ENCODE peak calls at places on chromosomes 6 and 20, in nine cellular contexts. N is nephron progenitor cell; I is fibroblast of the aortic adventitia; R is mesothelial cell of epicardium; A is activated T-cell treated with anti-CD3 and anti-CD28 coated beads, Interleukin-2, amount 50 U/mL, for 72 hours; S is SHP77 treated with DMSO at 0.1 percent for 48 hours; L is brain microvascular endothelial cell; D is endothelial cell of umbilical vein; K is stimulated activated naive CD8-positive, alpha-beta T cell treated with anti-CD3 and anti-CD28 coated beads, Interleukin-15, amount 100 ng/mL, for 72 hours. T is an unnamed sample.

GRCh38 chr20:11057624-11058023 is 383.8 kb upstream of the JAG1 start:
- DNase-seq in A (no peak), S (no peak), R (no peak), K (no peak), I (peak; percentile 4), N (no peak), L (no peak), D (peak; percentile 35), T (no peak)

GRCh38 chr6:167429353-167429752 is 104.5 kb downstream of the TTLL2 start:
- DNase-seq in I (no peak), K (no peak), L (no peak), R (no peak), N (no peak), S (no peak), D (no peak), A (no peak), T (no peak)

GRCh38 chr6:141258516-141258915 is 874.2 kb upstream of the GJE1 start:
- DNase-seq in S (no peak), N (no peak), K (no peak), D (no peak), I (no peak), R (no peak), A (no peak), L (no peak), T (no peak)

GRCh38 chr6:16372029-16372776 is 133.8 kb downstream of the GMPR start:
- DNase-seq in L (no peak), R (no peak), A (no peak), K (no peak), N (no peak), D (peak; percentile 65), I (no peak), S (no peak), T (no peak)

GRCh38 chr6:12899080-12899815 is 182.7 kb downstream of the PHACTR1 start:
- DNase-seq in S (no peak), I (no peak), N (no peak), R (no peak), L (no peak), K (no peak), A (no peak), D (no peak), T (no peak)

GRCh38 chr6:16332175-16332542 is 93.8 kb downstream of the GMPR start:
- DNase-seq in I (peak; percentile 87), S (peak; percentile 30), R (peak; percentile 62), N (peak; percentile 85), L (peak; percentile 66), A (peak; percentile 81), K (peak; percentile 84), D (peak; percentile 89), T (no peak)

GRCh38 chr20:44720617-44720993 is 5.4 kb downstream of the CCN5 start:
- DNase-seq in K (no peak), D (no peak), A (no peak), N (no peak), I (peak; percentile 80), L (peak; percentile 45), R (no peak), S (no peak), T (no peak)

GRCh38 chr20:63259734-63260460 is 5.6 kb upstream of the NKAIN4 start:
- DNase-seq in I (no peak), K (no peak), A (no peak), N (no peak), R (no peak), L (no peak), S (no peak), D (no peak), T (no peak)

GRCh38 chr20:61538481-61539265 is 286.6 kb downstream of the CDH4 start:
- DNase-seq in I (no peak), A (no peak), L (no peak), S (no peak), N (no peak), K (no peak), R (no peak), D (no peak), T (no peak)

GRCh38 chr6:156658186-156658585 is 119.0 kb upstream of the ARID1B start:
- DNase-seq in K (no peak), I (peak; percentile 94), A (no peak), S (no peak), L (peak; percentile 80), R (no peak), N (no peak), D (peak; percentile 15), T (no peak)

GRCh38 chr6:41561386-41561785 is 15.2 kb downstream of the FOXP4 start:
- DNase-seq in S (no peak), L (no peak), K (no peak), N (no peak), A (no peak), R (no peak), D (no peak), I (no peak), T (no peak)

GRCh38 chr20:52447232-52447566 is 255.6 kb upstream of the ZFP64 start:
- DNase-seq in D (no peak), L (no peak), A (no peak), K (no peak), N (no peak), I (no peak), S (no peak), R (no peak), T (no peak)

GRCh38 chr6:6969761-6970223 is 138.0 kb upstream of the RREB1 start:
- DNase-seq in I (no peak), R (no peak), N (no peak), L (no peak), A (no peak), K (no peak), D (no peak), S (no peak), T (peak; percentile 23)

GRCh38 chr20:59751075-59751711 is 146.9 kb downstream of the PHACTR3 start:
- DNase-seq in A (peak; percentile 46), L (peak; percentile 50), R (no peak), S (no peak), I (peak; percentile 9), D (no peak), K (peak; percentile 45), N (peak; percentile 77), T (no peak)

GRCh38 chr6:25132934-25133333 is 146.2 kb upstream of the CARMIL1 start:
- DNase-seq in I (no peak), A (no peak), N (no peak), R (no peak), L (no peak), K (no peak), D (no peak), S (no peak), T (no peak)

GRCh38 chr6:30002871-30003270 is 58.2 kb upstream of the POLR1H start:
- DNase-seq in R (no peak), L (peak; percentile 7), A (no peak), N (no peak), S (no peak), K (no peak), D (no peak), I (peak; percentile 44), T (no peak)

GRCh38 chr6:157847846-157848245 is 24.8 kb downstream of the SNX9 start:
- DNase-seq in N (no peak), A (no peak), S (no peak), L (no peak), D (no peak), R (no peak), K (no peak), I (no peak), T (no peak)

GRCh38 chr20:36467076-36467999 is 74.0 kb upstream of the MYL9 start:
- DNase-seq in A (peak; percentile 30), S (peak; percentile 91), L (no peak), I (peak; percentile 79), R (no peak), N (no peak), K (peak; percentile 41), D (peak; percentile 64), T (peak; percentile 52)

GRCh38 chr6:148700047-148700712 is 46.6 kb upstream of the UST start:
- DNase-seq in I (peak; percentile 87), A (no peak), R (no peak), D (no peak), K (no peak), N (no peak), S (no peak), L (no peak), T (no peak)

GRCh38 chr6:24313477-24314141 is 44.2 kb downstream of the DCDC2 start:
- DNase-seq in N (no peak), A (no peak), D (peak; percentile 46), S (no peak), I (peak; percentile 56), R (no peak), L (peak; percentile 78), K (no peak), T (no peak)

GRCh38 chr6:137013031-137013430 is 31.7 kb downstream of the IL20RA start:
- DNase-seq in D (no peak), S (no peak), K (no peak), R (no peak), A (no peak), I (peak; percentile 54), L (peak; percentile 10), N (no peak), T (no peak)

T was measured in NCI-H510A.